ENCODE peak calls at places on chromosomes 3 and 15, in ten cellular contexts. One of them, this sample, is unnamed.
A peak's percentile ranks its signal among the peaks of the same experiment; 100 is the strongest.

GRCh38 chr15:34436126-34436955 is 1.3 kb downstream of the GOLGA8A start:
- DNase-seq in foreskin fibroblast: no peak
- DNase-seq in cardiac muscle cell: no peak
- DNase-seq in fibroblast of lung: peak; percentile 9
- DNase-seq in MG63: peak; percentile 10
- DNase-seq in SJSA1: peak; percentile 7
- DNase-seq in lower leg skin: no peak
- DNase-seq in mucosa of descending colon: peak; percentile 51
- DNase-seq in body of pancreas: no peak
- DNase-seq in GM23338: peak; percentile 36
- DNase-seq in this sample: no peak

GRCh38 chr3:126487151-126487771 is 11.6 kb upstream of the ZXDC start:
- DNase-seq in foreskin fibroblast: no peak
- DNase-seq in cardiac muscle cell: peak; percentile 21
- DNase-seq in fibroblast of lung: no peak
- DNase-seq in MG63: peak; percentile 38
- DNase-seq in SJSA1: no peak
- DNase-seq in lower leg skin: no peak
- DNase-seq in mucosa of descending colon: peak; percentile 39
- DNase-seq in body of pancreas: peak; percentile 25
- DNase-seq in GM23338: peak; percentile 72
- DNase-seq in this sample: no peak

GRCh38 chr3:123258359-123258758 is 56.6 kb downstream of the SEC22A start:
- DNase-seq in foreskin fibroblast: no peak
- DNase-seq in cardiac muscle cell: no peak
- DNase-seq in fibroblast of lung: no peak
- DNase-seq in MG63: no peak
- DNase-seq in SJSA1: no peak
- DNase-seq in lower leg skin: no peak
- DNase-seq in mucosa of descending colon: no peak
- DNase-seq in body of pancreas: no peak
- DNase-seq in GM23338: no peak
- DNase-seq in this sample: no peak

GRCh38 chr3:136195258-136196063 is 674 bp downstream of the MSL2 start:
- DNase-seq in foreskin fibroblast: peak; percentile 68
- DNase-seq in cardiac muscle cell: peak; percentile 83
- DNase-seq in fibroblast of lung: peak; percentile 78
- DNase-seq in MG63: peak; percentile 79
- DNase-seq in SJSA1: peak; percentile 71
- DNase-seq in lower leg skin: peak; percentile 95
- DNase-seq in mucosa of descending colon: peak; percentile 86
- DNase-seq in body of pancreas: peak; percentile 74
- DNase-seq in GM23338: peak; percentile 84
- DNase-seq in this sample: no peak

GRCh38 chr3:132445812-132446211 is 28.5 kb downstream of the DNAJC13 start:
- DNase-seq in foreskin fibroblast: peak; percentile 82
- DNase-seq in cardiac muscle cell: peak; percentile 70
- DNase-seq in fibroblast of lung: peak; percentile 75
- DNase-seq in MG63: peak; percentile 33
- DNase-seq in SJSA1: peak; percentile 38
- DNase-seq in lower leg skin: no peak
- DNase-seq in mucosa of descending colon: no peak
- DNase-seq in body of pancreas: no peak
- DNase-seq in GM23338: peak; percentile 12
- DNase-seq in this sample: peak; percentile 9

GRCh38 chr3:114411811-114412803 is 118.3 kb downstream of the TIGIT start:
- DNase-seq in foreskin fibroblast: peak; percentile 81
- DNase-seq in cardiac muscle cell: peak; percentile 53
- DNase-seq in fibroblast of lung: peak; percentile 61
- DNase-seq in MG63: peak; percentile 77
- DNase-seq in SJSA1: peak; percentile 40
- DNase-seq in lower leg skin: no peak
- DNase-seq in mucosa of descending colon: no peak
- DNase-seq in body of pancreas: peak; percentile 22
- DNase-seq in GM23338: no peak
- DNase-seq in this sample: no peak

GRCh38 chr3:187789872-187790271 is 44.6 kb upstream of the BCL6 start:
- DNase-seq in foreskin fibroblast: no peak
- DNase-seq in cardiac muscle cell: no peak
- DNase-seq in fibroblast of lung: no peak
- DNase-seq in MG63: no peak
- DNase-seq in SJSA1: no peak
- DNase-seq in lower leg skin: no peak
- DNase-seq in mucosa of descending colon: no peak
- DNase-seq in body of pancreas: no peak
- DNase-seq in GM23338: no peak
- DNase-seq in this sample: no peak

GRCh38 chr3:76497636-76498035 is 542.3 kb upstream of the ROBO2 start:
- DNase-seq in foreskin fibroblast: peak; percentile 5
- DNase-seq in cardiac muscle cell: no peak
- DNase-seq in fibroblast of lung: no peak
- DNase-seq in MG63: peak; percentile 1
- DNase-seq in SJSA1: peak; percentile 0
- DNase-seq in lower leg skin: no peak
- DNase-seq in mucosa of descending colon: no peak
- DNase-seq in body of pancreas: no peak
- DNase-seq in GM23338: peak; percentile 96
- DNase-seq in this sample: no peak

GRCh38 chr3:28243424-28244106 is 2.1 kb downstream of the CMC1 start:
- DNase-seq in foreskin fibroblast: no peak
- DNase-seq in cardiac muscle cell: no peak
- DNase-seq in fibroblast of lung: no peak
- DNase-seq in MG63: no peak
- DNase-seq in SJSA1: no peak
- DNase-seq in lower leg skin: no peak
- DNase-seq in mucosa of descending colon: no peak
- DNase-seq in body of pancreas: no peak
- DNase-seq in GM23338: no peak
- DNase-seq in this sample: no peak

GRCh38 chr3:49248828-49249227 is 28.2 kb downstream of the C3orf62 start:
- DNase-seq in foreskin fibroblast: no peak
- DNase-seq in cardiac muscle cell: peak; percentile 36
- DNase-seq in fibroblast of lung: no peak
- DNase-seq in MG63: no peak
- DNase-seq in SJSA1: no peak
- DNase-seq in lower leg skin: no peak
- DNase-seq in mucosa of descending colon: no peak
- DNase-seq in body of pancreas: peak; percentile 39
- DNase-seq in GM23338: no peak
- DNase-seq in this sample: no peak
- H3K4me3 ChIP-seq in foreskin fibroblast: no peak overlapping the region
- H3K4me3 ChIP-seq in cardiac muscle cell: no peak overlapping the region
- H3K4me3 ChIP-seq in fibroblast of lung: no peak overlapping the region
- H3K4me3 ChIP-seq in MG63: no peak overlapping the region
- H3K4me3 ChIP-seq in SJSA1: no peak overlapping the region
- H3K4me3 ChIP-seq in lower leg skin: no peak overlapping the region
- H3K4me3 ChIP-seq in mucosa of descending colon: no peak overlapping the region
- H3K4me3 ChIP-seq in body of pancreas: no peak overlapping the region
- H3K4me3 ChIP-seq in GM23338: no peak overlapping the region
- H3K4me3 ChIP-seq in this sample: no peak overlapping the region

DNA sequence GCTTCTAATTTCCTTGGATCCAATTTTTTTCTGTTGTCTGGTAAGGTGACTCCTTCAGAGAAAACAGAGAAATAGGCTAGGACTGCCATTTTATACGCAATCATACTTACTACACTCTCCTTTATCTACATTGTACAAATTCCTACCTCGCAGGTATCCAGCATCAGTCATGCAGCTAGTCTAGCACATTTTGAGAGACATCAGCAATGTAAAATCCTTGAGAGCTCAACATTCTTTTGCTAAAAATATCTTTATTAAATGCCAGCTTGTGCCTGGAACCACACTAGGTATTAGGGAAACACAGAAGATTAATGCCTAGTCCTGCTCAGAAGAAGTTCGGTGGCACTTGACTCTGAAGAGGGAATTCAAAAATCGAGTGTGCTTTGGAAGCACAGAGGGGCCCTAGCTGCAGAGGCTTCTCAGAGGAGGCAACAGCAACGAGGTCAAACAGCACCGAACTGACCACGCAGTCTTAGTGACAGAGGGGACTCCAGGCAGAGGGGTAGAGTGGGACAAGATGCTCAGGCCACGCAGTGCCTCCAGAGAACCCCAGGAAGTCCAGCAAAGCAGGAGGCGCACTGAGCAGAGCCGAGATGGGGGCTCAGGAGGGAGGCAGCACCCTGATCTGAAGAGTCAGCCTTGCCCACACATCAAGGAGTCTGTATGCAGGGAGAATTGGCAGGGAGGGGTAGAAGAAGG is 3.5 kb downstream of the FAM174B start:
- DNase-seq in foreskin fibroblast: no peak
- DNase-seq in cardiac muscle cell: no peak
- DNase-seq in fibroblast of lung: no peak
- DNase-seq in MG63: no peak
- DNase-seq in SJSA1: no peak
- DNase-seq in lower leg skin: no peak
- DNase-seq in mucosa of descending colon: no peak
- DNase-seq in body of pancreas: no peak
- DNase-seq in GM23338: no peak
- DNase-seq in this sample: no peak
- H3K4me3 ChIP-seq in foreskin fibroblast: no peak overlapping the region
- H3K4me3 ChIP-seq in cardiac muscle cell: no peak overlapping the region
- H3K4me3 ChIP-seq in fibroblast of lung: no peak overlapping the region
- H3K4me3 ChIP-seq in MG63: no peak overlapping the region
- H3K4me3 ChIP-seq in SJSA1: no peak overlapping the region
- H3K4me3 ChIP-seq in lower leg skin: no peak overlapping the region
- H3K4me3 ChIP-seq in mucosa of descending colon: no peak overlapping the region
- H3K4me3 ChIP-seq in body of pancreas: no peak overlapping the region
- H3K4me3 ChIP-seq in GM23338: no peak overlapping the region
- H3K4me3 ChIP-seq in this sample: no peak overlapping the region

DNA sequence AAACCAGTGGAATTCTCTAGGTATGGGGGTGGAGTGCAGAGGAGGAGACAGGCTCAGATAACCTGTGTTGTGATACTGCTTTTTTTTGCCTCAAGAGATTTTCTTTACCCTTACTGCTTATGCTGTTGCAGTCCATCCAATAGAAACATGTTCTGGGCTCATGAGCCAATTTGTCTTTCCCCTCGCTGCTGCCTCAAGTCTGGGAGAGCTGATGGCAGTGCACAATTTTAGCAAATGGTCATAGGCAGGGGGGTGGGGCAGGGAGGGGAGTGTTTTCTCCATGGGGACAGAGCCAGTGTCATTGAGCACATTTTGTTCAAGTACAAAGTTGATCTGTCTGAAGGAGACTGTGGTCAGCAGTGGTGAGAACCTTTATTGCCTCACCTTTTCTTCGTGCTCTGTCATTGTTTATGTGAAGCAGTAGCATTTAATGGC is 134.9 kb downstream of the MBNL1 start:
- DNase-seq in foreskin fibroblast: no peak
- DNase-seq in cardiac muscle cell: no peak
- DNase-seq in fibroblast of lung: peak; percentile 50
- DNase-seq in MG63: no peak
- DNase-seq in SJSA1: no peak
- DNase-seq in lower leg skin: peak; percentile 89
- DNase-seq in mucosa of descending colon: no peak
- DNase-seq in body of pancreas: peak; percentile 53
- DNase-seq in GM23338: no peak
- DNase-seq in this sample: no peak
- H3K4me3 ChIP-seq in foreskin fibroblast: no peak overlapping the region
- H3K4me3 ChIP-seq in cardiac muscle cell: no peak overlapping the region
- H3K4me3 ChIP-seq in fibroblast of lung: no peak overlapping the region
- H3K4me3 ChIP-seq in MG63: no peak overlapping the region
- H3K4me3 ChIP-seq in SJSA1: no peak overlapping the region
- H3K4me3 ChIP-seq in lower leg skin: no peak overlapping the region
- H3K4me3 ChIP-seq in mucosa of descending colon: no peak overlapping the region
- H3K4me3 ChIP-seq in body of pancreas: no peak overlapping the region
- H3K4me3 ChIP-seq in GM23338: no peak overlapping the region
- H3K4me3 ChIP-seq in this sample: no peak overlapping the region

GRCh38 chr3:39153977-39154299 is 547 bp upstream of the CSRNP1 start:
- DNase-seq in foreskin fibroblast: no peak
- DNase-seq in cardiac muscle cell: no peak
- DNase-seq in fibroblast of lung: no peak
- DNase-seq in MG63: no peak
- DNase-seq in SJSA1: no peak
- DNase-seq in lower leg skin: no peak
- DNase-seq in mucosa of descending colon: no peak
- DNase-seq in body of pancreas: no peak
- DNase-seq in GM23338: no peak
- DNase-seq in this sample: no peak
- H3K4me3 ChIP-seq in foreskin fibroblast: peak overlapping the region; percentile 26
- H3K4me3 ChIP-seq in cardiac muscle cell: peak overlapping the region; percentile 81
- H3K4me3 ChIP-seq in fibroblast of lung: no peak overlapping the region
- H3K4me3 ChIP-seq in MG63: no peak overlapping the region
- H3K4me3 ChIP-seq in SJSA1: peak overlapping the region; percentile 98
- H3K4me3 ChIP-seq in lower leg skin: no peak overlapping the region
- H3K4me3 ChIP-seq in mucosa of descending colon: no peak overlapping the region
- H3K4me3 ChIP-seq in body of pancreas: no peak overlapping the region
- H3K4me3 ChIP-seq in GM23338: peak overlapping the region; percentile 87
- H3K4me3 ChIP-seq in this sample: peak overlapping the region; percentile 86

GRCh38 chr3:48428088-48428862 is 1.6 kb downstream of the PLXNB1 start:
- DNase-seq in foreskin fibroblast: no peak
- DNase-seq in cardiac muscle cell: no peak
- DNase-seq in fibroblast of lung: no peak
- DNase-seq in MG63: no peak
- DNase-seq in SJSA1: no peak
- DNase-seq in lower leg skin: no peak
- DNase-seq in mucosa of descending colon: peak; percentile 77
- DNase-seq in body of pancreas: peak; percentile 85
- DNase-seq in GM23338: peak; percentile 79
- DNase-seq in this sample: no peak

GRCh38 chr3:48427630-48427962 is 2.3 kb downstream of the PLXNB1 start:
- DNase-seq in foreskin fibroblast: no peak
- DNase-seq in cardiac muscle cell: no peak
- DNase-seq in fibroblast of lung: no peak
- DNase-seq in MG63: no peak
- DNase-seq in SJSA1: no peak
- DNase-seq in lower leg skin: no peak
- DNase-seq in mucosa of descending colon: peak; percentile 55
- DNase-seq in body of pancreas: no peak
- DNase-seq in GM23338: no peak
- DNase-seq in this sample: no peak

GRCh38 chr3:48426944-48427629 is 2.8 kb downstream of the PLXNB1 start:
- DNase-seq in foreskin fibroblast: no peak
- DNase-seq in cardiac muscle cell: no peak
- DNase-seq in fibroblast of lung: peak; percentile 13
- DNase-seq in MG63: no peak
- DNase-seq in SJSA1: no peak
- DNase-seq in lower leg skin: no peak
- DNase-seq in mucosa of descending colon: peak; percentile 50
- DNase-seq in body of pancreas: no peak
- DNase-seq in GM23338: no peak
- DNase-seq in this sample: no peak

GRCh38 chr3:48425281-48425812 is 4.5 kb downstream of the PLXNB1 start:
- DNase-seq in foreskin fibroblast: no peak
- DNase-seq in cardiac muscle cell: peak; percentile 26
- DNase-seq in fibroblast of lung: peak; percentile 29
- DNase-seq in MG63: no peak
- DNase-seq in SJSA1: no peak
- DNase-seq in lower leg skin: no peak
- DNase-seq in mucosa of descending colon: peak; percentile 36
- DNase-seq in body of pancreas: peak; percentile 71
- DNase-seq in GM23338: no peak
- DNase-seq in this sample: no peak

GRCh38 chr3:48426401-48426909 is 3.4 kb downstream of the PLXNB1 start:
- DNase-seq in foreskin fibroblast: no peak
- DNase-seq in cardiac muscle cell: no peak
- DNase-seq in fibroblast of lung: no peak
- DNase-seq in MG63: no peak
- DNase-seq in SJSA1: no peak
- DNase-seq in lower leg skin: no peak
- DNase-seq in mucosa of descending colon: peak; percentile 47
- DNase-seq in body of pancreas: peak; percentile 25
- DNase-seq in GM23338: no peak
- DNase-seq in this sample: no peak
- H3K4me3 ChIP-seq in foreskin fibroblast: no peak overlapping the region
- H3K4me3 ChIP-seq in cardiac muscle cell: no peak overlapping the region
- H3K4me3 ChIP-seq in fibroblast of lung: no peak overlapping the region
- H3K4me3 ChIP-seq in MG63: no peak overlapping the region
- H3K4me3 ChIP-seq in SJSA1: no peak overlapping the region
- H3K4me3 ChIP-seq in lower leg skin: no peak overlapping the region
- H3K4me3 ChIP-seq in mucosa of descending colon: no peak overlapping the region
- H3K4me3 ChIP-seq in body of pancreas: no peak overlapping the region
- H3K4me3 ChIP-seq in GM23338: peak overlapping the region; percentile 23
- H3K4me3 ChIP-seq in this sample: peak overlapping the region; percentile 7

GRCh38 chr3:115624029-115624645 is 827 bp downstream of the GAP43 start:
- DNase-seq in foreskin fibroblast: no peak
- DNase-seq in cardiac muscle cell: no peak
- DNase-seq in fibroblast of lung: no peak
- DNase-seq in MG63: no peak
- DNase-seq in SJSA1: no peak
- DNase-seq in lower leg skin: no peak
- DNase-seq in mucosa of descending colon: no peak
- DNase-seq in body of pancreas: no peak
- DNase-seq in GM23338: peak; percentile 71
- DNase-seq in this sample: no peak
- H3K4me3 ChIP-seq in foreskin fibroblast: peak overlapping the region; percentile 52
- H3K4me3 ChIP-seq in cardiac muscle cell: peak overlapping the region; percentile 29
- H3K4me3 ChIP-seq in fibroblast of lung: no peak overlapping the region
- H3K4me3 ChIP-seq in MG63: no peak overlapping the region
- H3K4me3 ChIP-seq in SJSA1: no peak overlapping the region
- H3K4me3 ChIP-seq in lower leg skin: no peak overlapping the region
- H3K4me3 ChIP-seq in mucosa of descending colon: no peak overlapping the region
- H3K4me3 ChIP-seq in body of pancreas: no peak overlapping the region
- H3K4me3 ChIP-seq in GM23338: peak overlapping the region; percentile 72
- H3K4me3 ChIP-seq in this sample: peak overlapping the region; percentile 44

This sample was measured in astrocyte of the cerebellum.